ENCODE peak calls at places on chromosomes 7 and 10, in five cellular contexts. A is gastrocnemius medialis, I is GM12865, X is BE2C, H is heart left ventricle. P is an unnamed sample.

GRCh38 chr7:16726189-16726588 is 27.4 kb upstream of the TSPAN13 start:
- DNase-seq in A (no peak), I (no peak), X (no peak), H (no peak), P (no peak)

GRCh38 chr7:132402096-132402495 is 174.2 kb downstream of the PLXNA4 start:
- DNase-seq in A (no peak), I (no peak), X (no peak), H (no peak), P (no peak)

GRCh38 chr10:6580279-6581029 is 378 bp upstream of the PRKCQ start:
- DNase-seq in A (peak), I (peak), X (peak), H (peak), P (peak)

GRCh38 chr10:63603709-63604445 is 82.7 kb downstream of the REEP3 start:
- DNase-seq in A (no peak), I (peak), X (no peak), H (no peak), P (no peak)

GRCh38 chr7:88759956-88760515 is 536 bp downstream of the ZNF804B start:
- DNase-seq in A (no peak), I (no peak), X (no peak), H (no peak), P (no peak)

GRCh38 chr7:112140600-112140999 is 65.6 kb downstream of the DOCK4 start:
- DNase-seq in A (no peak), I (no peak), X (no peak), H (no peak), P (no peak)

GRCh38 chr10:110827410-110827809 is 44.3 kb upstream of the PDCD4 start:
- DNase-seq in A (no peak), I (no peak), X (no peak), H (no peak), P (no peak)

GRCh38 chr10:45008524-45009161 is 7.9 kb downstream of the ZNF22 start:
- DNase-seq in A (no peak), I (peak), X (peak), H (no peak), P (peak)

GRCh38 chr7:157693071-157693520 is 356.3 kb downstream of the DNAJB6 start:
- DNase-seq in A (no peak), I (no peak), X (no peak), H (no peak), P (no peak)

GRCh38 chr7:117705630-117706029 is 167.6 kb downstream of the CTTNBP2 start:
- DNase-seq in A (no peak), I (no peak), X (no peak), H (no peak), P (no peak)

GRCh38 chr10:20885678-20886077 is 11.4 kb downstream of the NEBL start:
- DNase-seq in A (no peak), I (no peak), X (no peak), H (no peak), P (no peak)

GRCh38 chr7:111439977-111440376 is 122.3 kb downstream of the IMMP2L start:
- DNase-seq in A (no peak), I (no peak), X (no peak), H (no peak), P (no peak)

GRCh38 chr10:37710831-37711616 is 146.4 kb downstream of the ZNF248 start:
- DNase-seq in A (no peak), I (no peak), X (no peak), H (no peak), P (no peak)

GRCh38 chr10:131816941-131817700 is 83.7 kb upstream of the PPP2R2D start:
- DNase-seq in A (no peak), I (no peak), X (no peak), H (no peak), P (no peak)

GRCh38 chr10:103716206-103717160 is 138.9 kb downstream of the SH3PXD2A start:
- DNase-seq in A (no peak), I (no peak), X (no peak), H (no peak), P (no peak)

GRCh38 chr10:68208424-68209042 is 23.4 kb downstream of the ATOH7 start:
- DNase-seq in A (no peak), I (peak), X (peak), H (no peak), P (no peak)

GRCh38 chr10:91424016-91424415 is 13.9 kb downstream of the HECTD2 start:
- DNase-seq in A (no peak), I (no peak), X (no peak), H (no peak), P (no peak)

GRCh38 chr7:2734761-2735571 is 47.0 kb downstream of the AMZ1 start:
- DNase-seq in A (peak), I (no peak), X (no peak), H (peak), P (no peak)

GRCh38 chr10:87622290-87623004 is 37.2 kb upstream of the PAPSS2 start:
- DNase-seq in A (no peak), I (peak), X (no peak), H (no peak), P (no peak)
- TF ChIP-seq CTCF in A (no peak), I (peak), X (no peak), H (no peak), P (no peak)

DNA sequence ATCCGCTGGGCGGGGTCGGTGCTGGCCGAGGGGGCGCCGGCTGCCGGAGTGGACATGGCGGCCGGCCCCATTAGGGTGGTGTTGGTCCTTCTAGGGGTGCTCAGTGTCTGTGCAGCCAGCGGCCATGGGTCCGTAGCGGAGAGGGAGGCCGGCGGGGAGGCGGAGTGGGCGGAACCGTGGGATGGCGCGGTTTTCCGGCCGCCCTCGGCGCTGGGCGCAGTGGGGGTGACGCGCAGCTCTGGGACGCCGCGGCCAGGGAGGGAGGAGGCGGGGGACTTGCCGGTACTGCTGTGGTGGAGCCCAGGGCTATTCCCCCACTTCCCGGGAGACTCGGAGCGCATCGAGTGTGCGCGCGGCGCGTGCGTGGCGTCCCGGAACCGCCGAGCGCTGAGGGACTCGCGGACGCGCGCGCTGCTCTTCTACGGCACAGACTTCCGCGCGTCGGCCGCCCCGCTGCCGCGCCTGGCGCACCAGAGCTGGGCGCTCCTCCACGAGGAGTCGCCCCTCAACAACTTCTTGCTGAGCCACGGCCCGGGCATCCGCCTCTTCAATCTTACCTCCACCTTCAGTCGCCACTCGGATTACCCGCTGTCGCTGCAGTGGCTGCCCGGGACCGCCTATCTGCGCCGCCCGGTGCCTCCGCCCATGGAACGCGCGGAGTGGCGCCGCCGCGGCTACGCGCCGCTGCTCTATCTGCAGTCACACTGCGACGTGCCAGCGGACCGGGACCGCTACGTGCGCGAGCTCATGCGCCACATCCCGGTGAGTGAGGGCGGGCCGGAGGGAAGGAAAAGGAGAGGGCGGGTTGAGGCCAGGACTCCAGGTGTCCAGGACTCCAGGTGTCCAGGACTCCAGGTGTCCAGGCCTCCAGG is 9.3 kb upstream of the CHCHD1 start:
- DNase-seq in A (peak), I (peak), X (peak), H (peak), P (peak)
- TF ChIP-seq CTCF in A (peak), I (no peak), X (no peak), H (peak), P (no peak)

DNA sequence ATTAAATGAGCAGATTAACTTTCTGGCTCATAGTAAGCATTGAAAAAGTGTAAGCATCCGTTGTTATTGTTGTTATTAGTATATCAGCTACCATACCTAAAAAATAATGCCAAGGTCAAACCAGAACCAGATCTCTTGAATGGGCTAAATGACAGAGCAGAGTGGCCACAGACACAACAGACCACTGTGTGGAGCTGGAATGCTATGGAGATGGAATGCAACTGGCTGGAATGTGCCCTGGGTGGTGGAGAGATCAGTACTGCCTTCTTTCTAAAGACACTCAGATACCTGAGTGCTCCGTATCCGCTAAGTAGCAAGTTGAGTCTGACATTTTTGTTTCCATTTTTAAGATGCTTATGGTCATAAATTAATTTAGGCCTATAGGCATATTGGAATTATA is 20.5 kb upstream of the DNAJB12 start:
- DNase-seq in A (no peak), I (no peak), X (no peak), H (no peak), P (no peak)
- TF ChIP-seq CTCF in A (no peak), I (no peak), X (no peak), H (no peak), P (no peak)

GRCh38 chr10:119688033-119688508 is 36.9 kb downstream of the BAG3 start:
- DNase-seq in A (no peak), I (peak), X (peak), H (no peak), P (no peak)
- TF ChIP-seq CTCF in A (no peak), I (peak), X (peak), H (no peak), P (no peak)

DNA sequence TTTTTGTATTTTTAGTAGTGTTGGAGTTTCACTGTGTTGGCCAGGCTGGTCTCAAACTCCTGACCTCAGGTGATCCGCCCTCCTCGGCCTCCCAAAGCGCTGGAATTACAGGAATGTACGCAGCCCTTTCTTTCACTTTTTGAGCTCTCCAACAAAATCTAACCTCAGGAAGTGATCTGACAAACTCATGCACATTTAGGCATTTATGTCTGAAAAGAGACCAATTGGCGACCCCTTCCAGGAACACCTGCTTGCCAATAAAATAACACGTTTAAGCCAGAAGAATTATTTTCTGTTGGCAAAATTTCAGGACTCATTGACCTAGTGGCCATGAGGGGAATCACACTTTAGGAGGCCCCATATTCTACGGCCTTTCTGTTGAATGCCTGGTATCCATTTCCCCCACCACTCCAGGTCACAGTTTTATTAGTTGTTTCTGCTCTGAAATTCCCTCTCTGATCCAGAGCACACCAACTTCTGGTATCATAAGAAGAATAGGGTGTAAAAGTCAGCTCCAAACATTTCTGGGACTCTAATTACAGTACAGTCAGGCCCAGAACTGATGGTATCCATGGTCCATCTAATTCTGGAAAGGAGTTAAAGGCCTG is 65.8 kb upstream of the FRMD4A start:
- DNase-seq in A (no peak), I (no peak), X (no peak), H (no peak), P (no peak)
- TF ChIP-seq CTCF in A (peak), I (peak), X (peak), H (no peak), P (no peak)

GRCh38 chr10:4651404-4652037 is 174.5 kb upstream of the AKR1E2 start:
- DNase-seq in A (no peak), I (no peak), X (no peak), H (no peak), P (no peak)
- TF ChIP-seq CTCF in A (no peak), I (no peak), X (no peak), H (no peak), P (no peak)

GRCh38 chr7:121278120-121279021 is 50.4 kb upstream of the WNT16 start:
- DNase-seq in A (no peak), I (peak), X (no peak), H (no peak), P (no peak)
- TF ChIP-seq CTCF in A (no peak), I (no peak), X (no peak), H (no peak), P (no peak)

DNA sequence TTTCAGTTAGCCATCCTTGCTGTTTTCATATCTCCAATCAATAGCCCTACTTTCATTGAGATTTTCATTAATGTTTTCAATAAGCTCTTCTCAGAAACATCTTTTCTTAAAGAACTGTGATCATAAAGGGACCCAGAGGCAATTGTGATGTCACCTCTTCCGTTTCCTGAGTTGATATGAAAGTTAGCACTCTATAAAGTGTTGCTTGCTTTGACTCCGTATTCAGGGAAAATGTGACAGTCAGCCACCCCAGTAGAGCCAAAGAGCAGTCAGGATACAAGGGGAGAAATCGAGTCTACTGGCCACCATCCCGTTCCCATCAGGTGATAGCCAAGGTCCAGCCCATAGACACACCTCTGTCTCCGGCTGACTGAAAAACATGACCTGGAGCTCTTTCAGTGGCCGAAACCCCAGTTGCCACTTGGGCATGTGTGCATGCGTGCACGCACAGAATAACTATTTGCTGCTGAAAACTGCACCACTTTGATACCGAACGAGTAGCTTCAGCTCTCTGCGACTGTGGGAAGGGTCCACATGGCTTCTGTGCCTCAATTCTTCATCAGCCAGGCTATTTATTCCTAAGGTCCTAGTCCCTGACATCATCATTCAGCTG is 291.4 kb downstream of the USP6NL start:
- DNase-seq in A (no peak), I (no peak), X (no peak), H (no peak), P (no peak)
- TF ChIP-seq CTCF in A (no peak), I (no peak), X (no peak), H (no peak), P (no peak)